ENCODE peak calls at places on chromosomes 1 and 21, in seven cellular contexts. E is kidney, O is upper lobe of right lung, T is fibroblast of the aortic adventitia, Z is AG09309, L is fibroblast of lung, F is ascending aorta. D is an unnamed sample.
A peak's percentile ranks its signal among the peaks of the same experiment; 100 is the strongest.

GRCh38 chr1:43274125-43274803 is 4.5 kb downstream of the TMEM125 start:
- DNase-seq in Z (no peak), T (peak; percentile 53), F (peak; percentile 64), O (peak; percentile 64), L (peak; percentile 36), E (no peak), D (no peak)

GRCh38 chr1:94033849-94034248 is 87.1 kb downstream of the ABCA4 start:
- DNase-seq in Z (no peak), L (no peak), O (no peak), E (no peak), F (no peak), T (no peak), D (no peak)

GRCh38 chr1:26529405-26529654 is 231 bp upstream of the RPS6KA1 start:
- DNase-seq in Z (no peak), E (no peak), O (no peak), F (no peak), T (no peak), L (no peak), D (no peak)

GRCh38 chr1:7150951-7151350 is 365.7 kb downstream of the CAMTA1 start:
- DNase-seq in Z (no peak), L (no peak), F (no peak), T (no peak), O (no peak), E (no peak), D (no peak)

GRCh38 chr1:227769047-227769446 is 33.8 kb downstream of the SNAP47 start:
- DNase-seq in E (peak; percentile 51), Z (no peak), T (no peak), O (no peak), L (no peak), F (no peak), D (no peak)

GRCh38 chr1:97947751-97948150 is 26.9 kb upstream of the DPYD start:
- DNase-seq in Z (peak; percentile 23), E (no peak), L (peak; percentile 71), F (no peak), O (no peak), T (peak; percentile 19), D (no peak)

GRCh38 chr1:2632561-2633361 is at the start of gene MMEL1:
- DNase-seq in T (no peak), L (no peak), E (no peak), O (peak; percentile 60), Z (no peak), F (peak; percentile 53), D (no peak)

GRCh38 chr1:54404939-54405880 is 984 bp downstream of the SSBP3 start:
- DNase-seq in O (peak; percentile 72), L (peak; percentile 15), Z (no peak), E (peak; percentile 85), F (no peak), T (no peak), D (no peak)

GRCh38 chr1:227792216-227793078 is 23.0 kb upstream of the PRSS38 start:
- DNase-seq in O (no peak), L (no peak), T (no peak), E (no peak), Z (no peak), F (peak; percentile 57), D (no peak)

GRCh38 chr21:45080639-45081414 is 6.4 kb downstream of the ADARB1 start:
- DNase-seq in T (peak; percentile 62), L (peak; percentile 52), E (no peak), O (no peak), Z (no peak), F (peak; percentile 61), D (no peak)

GRCh38 chr1:178486100-178487069 is 10.4 kb downstream of the CLEC20A start:
- DNase-seq in E (no peak), T (no peak), L (peak; percentile 9), O (no peak), Z (no peak), F (no peak), D (no peak)

GRCh38 chr1:154742586-154742985 is 127.5 kb downstream of the KCNN3 start:
- DNase-seq in Z (no peak), O (no peak), L (no peak), E (peak; percentile 38), F (peak; percentile 50), T (no peak), D (no peak)

GRCh38 chr1:176149939-176150807 is 56.9 kb downstream of the COP1 start:
- DNase-seq in Z (no peak), E (no peak), O (no peak), F (no peak), T (no peak), L (no peak), D (no peak)

GRCh38 chr1:167095368-167095767 is 1.5 kb downstream of the STYXL2 start:
- DNase-seq in O (no peak), E (no peak), T (peak; percentile 34), Z (peak; percentile 31), F (no peak), L (peak; percentile 74), D (no peak)

GRCh38 chr1:117568999-117569398 is 36.8 kb upstream of the TENT5C start:
- DNase-seq in F (no peak), L (no peak), E (no peak), O (no peak), Z (no peak), T (no peak), D (no peak)
- TF ChIP-seq CTCF in F (no peak), L (no peak), E (no peak), O (no peak), Z (no peak), T (no peak), D (no peak)

GRCh38 chr1:20551945-20552727 is at the start of gene FAM43B:
- DNase-seq in Z (no peak), L (peak; percentile 58), E (peak; percentile 96), T (peak; percentile 10), O (peak; percentile 66), F (no peak), D (no peak)
- H3K4me3 ChIP-seq in Z (peak within 1 kb of the TSS; percentile 31), L (peak within 1 kb of the TSS; percentile 24), E (peak within 1 kb of the TSS; percentile 61), T (peak within 1 kb of the TSS; percentile 31), O (peak within 1 kb of the TSS; percentile 28), F (peak within 1 kb of the TSS; percentile 51), D (peak within 1 kb of the TSS; percentile 45)

DNA sequence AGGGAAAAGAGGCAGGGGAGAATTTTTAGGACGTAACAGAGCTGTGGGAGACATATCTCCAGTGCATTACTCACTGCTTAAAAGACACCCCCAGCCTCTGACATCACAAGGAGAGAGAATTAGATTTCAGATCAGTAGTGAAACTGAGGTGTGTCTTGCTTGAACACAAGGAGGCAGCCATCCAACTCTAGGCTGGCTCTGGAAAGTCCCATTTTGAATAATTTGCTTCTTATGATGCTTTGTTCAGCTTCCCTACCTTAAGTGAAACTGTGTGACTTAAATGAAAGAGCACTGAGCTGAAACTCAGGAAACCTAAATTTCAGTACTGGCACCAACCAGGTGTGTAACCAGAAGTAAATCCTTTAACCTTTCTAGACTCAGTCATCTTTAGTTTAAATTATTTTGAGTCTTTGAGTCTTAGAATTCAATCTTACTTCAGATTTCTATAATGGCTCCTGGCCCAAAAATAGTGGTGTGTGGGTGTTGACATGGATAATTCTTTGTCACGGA is 251.6 kb upstream of the SGIP1 start:
- DNase-seq in F (no peak), E (no peak), T (peak; percentile 94), L (peak; percentile 91), O (no peak), Z (peak; percentile 79), D (no peak)
- TF ChIP-seq CTCF in F (no peak), E (peak; percentile 5), T (peak; percentile 2), L (no peak), O (no peak), Z (peak; percentile 32), D (no peak)

GRCh38 chr1:31944205-31945089 is 6.3 kb upstream of the PTP4A2 start:
- DNase-seq in L (peak; percentile 85), T (peak; percentile 95), O (peak; percentile 94), Z (peak; percentile 78), E (peak; percentile 97), F (peak; percentile 93), D (peak; percentile 60)
- H3K4me3 ChIP-seq in L (peak overlapping the region; percentile 28), T (peak overlapping the region; percentile 59), O (peak overlapping the region; percentile 51), Z (peak overlapping the region; percentile 37), E (peak overlapping the region; percentile 56), F (peak overlapping the region; percentile 18), D (peak overlapping the region; percentile 81)

GRCh38 chr1:56580771-56581170 is 1.4 kb upstream of the PLPP3 start:
- DNase-seq in F (no peak), E (no peak), Z (no peak), T (no peak), O (no peak), L (no peak), D (no peak)

GRCh38 chr1:56583957-56584468 is 4.7 kb upstream of the PLPP3 start:
- DNase-seq in E (no peak), O (no peak), F (no peak), L (no peak), T (no peak), Z (no peak), D (no peak)

GRCh38 chr1:56586502-56586901 is 7.1 kb upstream of the PLPP3 start:
- DNase-seq in E (no peak), T (no peak), L (no peak), O (no peak), F (no peak), Z (no peak), D (no peak)

GRCh38 chr1:56585985-56586384 is 6.6 kb upstream of the PLPP3 start:
- DNase-seq in O (no peak), Z (no peak), T (no peak), L (no peak), E (no peak), F (no peak), D (no peak)

GRCh38 chr1:56584910-56585528 is 5.7 kb upstream of the PLPP3 start:
- DNase-seq in F (no peak), O (no peak), E (no peak), Z (no peak), T (peak; percentile 88), L (peak; percentile 51), D (no peak)
- TF ChIP-seq CTCF in F (peak; percentile 83), O (peak; percentile 88), E (peak; percentile 85), Z (peak; percentile 72), T (peak; percentile 84), L (peak; percentile 78), D (peak; percentile 79)

GRCh38 chr1:74436078-74436477 is 76.3 kb downstream of the LRRC53 start:
- DNase-seq in O (no peak), L (no peak), F (no peak), E (no peak), T (no peak), Z (no peak), D (no peak)
- H3K4me3 ChIP-seq in O (no peak overlapping the region), L (no peak overlapping the region), F (no peak overlapping the region), E (no peak overlapping the region), T (no peak overlapping the region), Z (no peak overlapping the region), D (no peak overlapping the region)